ENCODE peak calls at places on chromosomes 7 and 10, in nine cellular contexts. One of them, this sample, is unnamed.

GRCh38 chr7:151599401-151600227 is 79.9 kb upstream of the RHEB start:
- DNase-seq in RWPE1: peak; percentile 84
- DNase-seq in right lobe of liver: no peak
- DNase-seq in hepatocyte: peak; percentile 58
- DNase-seq in ACHN: peak; percentile 99
- DNase-seq in ovary: peak; percentile 58
- DNase-seq in OCI-LY7: no peak
- DNase-seq in psoas muscle: no peak
- DNase-seq in neural progenitor cell: no peak
- DNase-seq in this sample: no peak

GRCh38 chr7:13551503-13551902 is 438.0 kb downstream of the ETV1 start:
- DNase-seq in psoas muscle: no peak
- DNase-seq in ACHN: no peak
- DNase-seq in ovary: no peak
- DNase-seq in neural progenitor cell: no peak
- DNase-seq in OCI-LY7: no peak
- DNase-seq in RWPE1: no peak
- DNase-seq in hepatocyte: no peak
- DNase-seq in right lobe of liver: no peak
- DNase-seq in this sample: no peak

GRCh38 chr7:117349545-117349944 is 26.7 kb upstream of the WNT2 start:
- DNase-seq in OCI-LY7: no peak
- DNase-seq in hepatocyte: no peak
- DNase-seq in neural progenitor cell: no peak
- DNase-seq in right lobe of liver: no peak
- DNase-seq in ovary: no peak
- DNase-seq in ACHN: no peak
- DNase-seq in psoas muscle: no peak
- DNase-seq in RWPE1: no peak
- DNase-seq in this sample: no peak

GRCh38 chr10:108465871-108466641 is 1301.5 kb upstream of the SORCS1 start:
- DNase-seq in right lobe of liver: peak; percentile 65
- DNase-seq in OCI-LY7: no peak
- DNase-seq in ACHN: no peak
- DNase-seq in RWPE1: peak; percentile 8
- DNase-seq in neural progenitor cell: peak; percentile 65
- DNase-seq in ovary: no peak
- DNase-seq in psoas muscle: peak; percentile 56
- DNase-seq in hepatocyte: peak; percentile 69
- DNase-seq in this sample: peak; percentile 71

GRCh38 chr7:148699024-148699771 is 495 bp downstream of the CUL1 start:
- DNase-seq in OCI-LY7: peak; percentile 79
- DNase-seq in RWPE1: no peak
- DNase-seq in psoas muscle: peak; percentile 83
- DNase-seq in ACHN: peak; percentile 64
- DNase-seq in neural progenitor cell: peak; percentile 83
- DNase-seq in right lobe of liver: peak; percentile 74
- DNase-seq in hepatocyte: peak; percentile 81
- DNase-seq in ovary: peak; percentile 69
- DNase-seq in this sample: peak; percentile 86

GRCh38 chr10:78763217-78763616 is 305.5 kb upstream of the ZMIZ1 start:
- DNase-seq in RWPE1: no peak
- DNase-seq in ovary: no peak
- DNase-seq in ACHN: no peak
- DNase-seq in hepatocyte: no peak
- DNase-seq in OCI-LY7: no peak
- DNase-seq in psoas muscle: no peak
- DNase-seq in neural progenitor cell: no peak
- DNase-seq in right lobe of liver: no peak
- DNase-seq in this sample: no peak

GRCh38 chr10:107383357-107383756 is 218.9 kb upstream of the SORCS1 start:
- DNase-seq in ovary: no peak
- DNase-seq in OCI-LY7: no peak
- DNase-seq in RWPE1: no peak
- DNase-seq in right lobe of liver: no peak
- DNase-seq in neural progenitor cell: no peak
- DNase-seq in ACHN: no peak
- DNase-seq in hepatocyte: no peak
- DNase-seq in psoas muscle: no peak
- DNase-seq in this sample: no peak

GRCh38 chr10:25501912-25502311 is 327.1 kb downstream of the GPR158 start:
- DNase-seq in neural progenitor cell: peak; percentile 32
- DNase-seq in hepatocyte: peak; percentile 25
- DNase-seq in RWPE1: no peak
- DNase-seq in psoas muscle: no peak
- DNase-seq in OCI-LY7: no peak
- DNase-seq in ovary: no peak
- DNase-seq in ACHN: no peak
- DNase-seq in right lobe of liver: no peak
- DNase-seq in this sample: no peak

GRCh38 chr10:80471715-80472233 is 17.7 kb downstream of the TSPAN14 start:
- DNase-seq in ovary: no peak
- DNase-seq in neural progenitor cell: no peak
- DNase-seq in psoas muscle: no peak
- DNase-seq in hepatocyte: no peak
- DNase-seq in OCI-LY7: peak; percentile 44
- DNase-seq in RWPE1: peak; percentile 95
- DNase-seq in right lobe of liver: no peak
- DNase-seq in ACHN: peak; percentile 41
- DNase-seq in this sample: no peak

GRCh38 chr7:79702116-79702515 is 248.6 kb upstream of the MAGI2 start:
- DNase-seq in RWPE1: peak; percentile 1
- DNase-seq in neural progenitor cell: no peak
- DNase-seq in ovary: no peak
- DNase-seq in ACHN: no peak
- DNase-seq in right lobe of liver: no peak
- DNase-seq in psoas muscle: no peak
- DNase-seq in OCI-LY7: no peak
- DNase-seq in hepatocyte: no peak
- DNase-seq in this sample: no peak

GRCh38 chr7:151699147-151699546 is 177.8 kb downstream of the PRKAG2 start:
- DNase-seq in ACHN: peak; percentile 100
- DNase-seq in hepatocyte: no peak
- DNase-seq in right lobe of liver: no peak
- DNase-seq in OCI-LY7: no peak
- DNase-seq in neural progenitor cell: no peak
- DNase-seq in psoas muscle: no peak
- DNase-seq in RWPE1: no peak
- DNase-seq in ovary: peak; percentile 64
- DNase-seq in this sample: no peak

GRCh38 chr7:77531038-77531437 is 6.1 kb upstream of the PTPN12 start:
- DNase-seq in OCI-LY7: peak; percentile 47
- DNase-seq in ovary: no peak
- DNase-seq in right lobe of liver: no peak
- DNase-seq in neural progenitor cell: no peak
- DNase-seq in psoas muscle: no peak
- DNase-seq in ACHN: no peak
- DNase-seq in RWPE1: no peak
- DNase-seq in hepatocyte: no peak
- DNase-seq in this sample: no peak

GRCh38 chr7:1377111-1377909 is 82.0 kb downstream of the MICALL2 start:
- DNase-seq in hepatocyte: no peak
- DNase-seq in ACHN: no peak
- DNase-seq in psoas muscle: no peak
- DNase-seq in OCI-LY7: peak; percentile 11
- DNase-seq in neural progenitor cell: no peak
- DNase-seq in right lobe of liver: no peak
- DNase-seq in RWPE1: no peak
- DNase-seq in ovary: no peak
- DNase-seq in this sample: peak; percentile 40

GRCh38 chr7:108001759-108002725 is 919 bp downstream of the LAMB1 start:
- DNase-seq in OCI-LY7: no peak
- DNase-seq in RWPE1: no peak
- DNase-seq in neural progenitor cell: peak; percentile 48
- DNase-seq in ovary: peak; percentile 32
- DNase-seq in ACHN: peak; percentile 42
- DNase-seq in psoas muscle: no peak
- DNase-seq in hepatocyte: peak; percentile 45
- DNase-seq in right lobe of liver: peak; percentile 23
- DNase-seq in this sample: no peak

GRCh38 chr7:155598810-155599210 is 45.7 kb upstream of the RBM33 start:
- DNase-seq in right lobe of liver: peak; percentile 80
- DNase-seq in RWPE1: peak; percentile 45
- DNase-seq in ACHN: peak; percentile 87
- DNase-seq in psoas muscle: peak; percentile 89
- DNase-seq in neural progenitor cell: peak; percentile 87
- DNase-seq in hepatocyte: peak; percentile 88
- DNase-seq in ovary: peak; percentile 58
- DNase-seq in OCI-LY7: peak; percentile 83
- DNase-seq in this sample: peak; percentile 89

GRCh38 chr10:110993024-110993693 is 73.8 kb downstream of the SHOC2 start:
- DNase-seq in neural progenitor cell: no peak
- DNase-seq in hepatocyte: no peak
- DNase-seq in OCI-LY7: no peak
- DNase-seq in ACHN: peak; percentile 69
- DNase-seq in right lobe of liver: no peak
- DNase-seq in RWPE1: peak; percentile 26
- DNase-seq in ovary: no peak
- DNase-seq in psoas muscle: no peak
- DNase-seq in this sample: no peak

GRCh38 chr7:116522247-116522646 is 2.6 kb upstream of the CAV1 start:
- DNase-seq in ACHN: peak; percentile 91
- DNase-seq in ovary: no peak
- DNase-seq in neural progenitor cell: no peak
- DNase-seq in right lobe of liver: no peak
- DNase-seq in RWPE1: peak; percentile 80
- DNase-seq in psoas muscle: no peak
- DNase-seq in hepatocyte: no peak
- DNase-seq in OCI-LY7: no peak
- DNase-seq in this sample: no peak

GRCh38 chr7:123751816-123752215 is 3.0 kb upstream of the WASL start:
- DNase-seq in hepatocyte: no peak
- DNase-seq in right lobe of liver: no peak
- DNase-seq in OCI-LY7: no peak
- DNase-seq in ACHN: no peak
- DNase-seq in RWPE1: no peak
- DNase-seq in ovary: no peak
- DNase-seq in neural progenitor cell: no peak
- DNase-seq in psoas muscle: no peak
- DNase-seq in this sample: no peak

GRCh38 chr10:21372651-21373410 is 152.7 kb downstream of the SKIDA1 start:
- DNase-seq in RWPE1: peak; percentile 83
- DNase-seq in ovary: peak; percentile 64
- DNase-seq in OCI-LY7: peak; percentile 27
- DNase-seq in right lobe of liver: no peak
- DNase-seq in psoas muscle: peak; percentile 48
- DNase-seq in neural progenitor cell: no peak
- DNase-seq in ACHN: peak; percentile 83
- DNase-seq in hepatocyte: peak; percentile 66
- DNase-seq in this sample: no peak

GRCh38 chr10:116767235-116767634 is 24.9 kb upstream of the HSPA12A start:
- DNase-seq in RWPE1: peak; percentile 57
- DNase-seq in right lobe of liver: no peak
- DNase-seq in ovary: peak; percentile 53
- DNase-seq in ACHN: peak; percentile 49
- DNase-seq in psoas muscle: peak; percentile 65
- DNase-seq in hepatocyte: peak; percentile 33
- DNase-seq in OCI-LY7: no peak
- DNase-seq in neural progenitor cell: no peak
- DNase-seq in this sample: no peak